ENCODE peak calls at places on chromosome 9, in four cellular contexts. H, V, Y and Z are unnamed samples.

GRCh38 chr9:115614326-115614725 is 496.4 kb upstream of the TNC start:
- DNase-seq in H (no peak), Y (no peak), V (no peak), Z (no peak)

GRCh38 chr9:127801955-127802575 is 617 bp upstream of the FPGS start:
- DNase-seq in V (no peak), Y (no peak), H (no peak), Z (peak)

GRCh38 chr9:93297659-93298497 is 113.9 kb downstream of the WNK2 start:
- DNase-seq in V (no peak), H (no peak), Y (no peak), Z (no peak)

GRCh38 chr9:112341741-112342140 is 8.3 kb upstream of the PTBP3 start:
- DNase-seq in V (peak), Y (no peak), H (no peak), Z (peak)

GRCh38 chr9:69495331-69495730 is 170.3 kb downstream of the ENTREP1 start:
- DNase-seq in V (no peak), Y (peak), H (no peak), Z (peak)

GRCh38 chr9:131398204-131398603 is 4.3 kb downstream of the PRRC2B start:
- DNase-seq in V (peak), Y (no peak), H (peak), Z (no peak)

GRCh38 chr9:111161015-111161415 is 122.7 kb upstream of the LPAR1 start:
- DNase-seq in H (no peak), V (peak), Y (no peak), Z (peak)

GRCh38 chr9:71685394-71685793 is 82.9 kb downstream of the CEMIP2 start:
- DNase-seq in Y (no peak), H (no peak), V (peak), Z (peak)

GRCh38 chr9:112261133-112261532 is 72.3 kb downstream of the PTBP3 start:
- DNase-seq in V (no peak), H (no peak), Y (no peak), Z (no peak)